ENCODE peak calls at places on chromosomes 3 and 15, in ten cellular contexts. K is prostate gland, M is BJ, J is colonic mucosa, L is astrocyte of the spinal cord, T is foreskin fibroblast, D is cardiac muscle cell, S is GM20000, E is pancreas, A is choroid plexus epithelial cell. Q is an unnamed sample.

GRCh38 chr15:100169615-100170279 is 172.0 kb downstream of the ADAMTS17 start:
- DNase-seq in K (no peak), M (no peak), J (no peak), L (no peak), T (no peak), D (no peak), S (no peak), E (no peak), A (no peak), Q (no peak)

GRCh38 chr15:50289749-50290148 is 24.2 kb upstream of the HDC start:
- DNase-seq in K (no peak), M (no peak), J (no peak), L (no peak), T (no peak), D (no peak), S (no peak), E (no peak), A (no peak), Q (no peak)

GRCh38 chr3:171470714-171471227 is 10.6 kb upstream of the TNIK start:
- DNase-seq in K (no peak), M (no peak), J (no peak), L (no peak), T (no peak), D (no peak), S (no peak), E (no peak), A (no peak), Q (no peak)

GRCh38 chr15:58931985-58932384 is 1.5 kb downstream of the SLTM start:
- DNase-seq in K (peak; percentile 59), M (no peak), J (peak; percentile 58), L (peak; percentile 50), T (peak; percentile 41), D (peak; percentile 35), S (peak; percentile 61), E (no peak), A (peak; percentile 60), Q (peak; percentile 39)

GRCh38 chr3:40237892-40238571 is 71.5 kb upstream of the EIF1B start:
- DNase-seq in K (no peak), M (no peak), J (no peak), L (no peak), T (peak; percentile 14), D (peak; percentile 42), S (no peak), E (no peak), A (peak; percentile 59), Q (no peak)

GRCh38 chr15:63313866-63314265 is 36.5 kb downstream of the APH1B start:
- DNase-seq in K (no peak), M (no peak), J (no peak), L (no peak), T (no peak), D (no peak), S (no peak), E (no peak), A (no peak), Q (no peak)

GRCh38 chr3:192038726-192039125 is 577.8 kb downstream of the PYDC2 start:
- DNase-seq in K (no peak), M (no peak), J (no peak), L (peak; percentile 53), T (no peak), D (no peak), S (no peak), E (no peak), A (no peak), Q (no peak)

GRCh38 chr3:157204431-157204830 is 44.5 kb upstream of the CCNL1 start:
- DNase-seq in K (no peak), M (peak; percentile 15), J (no peak), L (peak; percentile 60), T (peak; percentile 36), D (peak; percentile 19), S (no peak), E (no peak), A (peak; percentile 79), Q (no peak)

GRCh38 chr15:62163847-62164499 is 1.1 kb downstream of the C2CD4B start:
- DNase-seq in K (no peak), M (no peak), J (no peak), L (no peak), T (no peak), D (peak; percentile 26), S (no peak), E (peak; percentile 82), A (no peak), Q (no peak)

GRCh38 chr15:77782691-77783090 is 150.0 kb upstream of the LINGO1 start:
- DNase-seq in K (no peak), M (no peak), J (no peak), L (no peak), T (no peak), D (no peak), S (no peak), E (peak; percentile 9), A (no peak), Q (no peak)

GRCh38 chr3:186361246-186361611 is 805 bp downstream of the DGKG start:
- DNase-seq in K (no peak), M (no peak), J (no peak), L (no peak), T (no peak), D (no peak), S (peak; percentile 53), E (no peak), A (no peak), Q (no peak)

GRCh38 chr15:89885611-89886010 is 8.2 kb downstream of the AP3S2 start:
- DNase-seq in K (no peak), M (no peak), J (no peak), L (no peak), T (no peak), D (no peak), S (no peak), E (no peak), A (no peak), Q (no peak)

GRCh38 chr3:107729686-107730085 is 206.9 kb downstream of the BBX start:
- DNase-seq in K (no peak), M (no peak), J (no peak), L (no peak), T (no peak), D (no peak), S (no peak), E (no peak), A (no peak), Q (no peak)

GRCh38 chr15:47974724-47975123 is 146.1 kb upstream of the SLC24A5 start:
- DNase-seq in K (no peak), M (no peak), J (no peak), L (no peak), T (no peak), D (no peak), S (no peak), E (no peak), A (no peak), Q (no peak)

GRCh38 chr3:128849776-128850542 is 29.5 kb upstream of the ACAD9 start:
- DNase-seq in K (no peak), M (no peak), J (no peak), L (peak; percentile 18), T (no peak), D (peak; percentile 71), S (no peak), E (no peak), A (peak; percentile 58), Q (peak; percentile 9)
- TF ChIP-seq CTCF in K (no peak), M (peak; percentile 41), J (no peak), L (peak; percentile 33), T (peak; percentile 32), D (peak; percentile 15), S (no peak), E (no peak), A (peak; percentile 55), Q (no peak)

GRCh38 chr3:50236484-50237132 is 604 bp downstream of the GNAI2 start:
- DNase-seq in K (no peak), M (no peak), J (no peak), L (no peak), T (no peak), D (no peak), S (no peak), E (no peak), A (no peak), Q (no peak)

GRCh38 chr3:50237133-50237651 is 1.2 kb downstream of the GNAI2 start:
- DNase-seq in K (no peak), M (no peak), J (no peak), L (no peak), T (peak; percentile 56), D (peak; percentile 44), S (no peak), E (peak; percentile 75), A (peak; percentile 46), Q (no peak)

GRCh38 chr3:50238549-50239026 is 2.6 kb downstream of the GNAI2 start:
- DNase-seq in K (peak; percentile 95), M (no peak), J (peak; percentile 94), L (no peak), T (peak; percentile 41), D (no peak), S (no peak), E (peak; percentile 99), A (no peak), Q (no peak)

GRCh38 chr3:50237754-50238548 is 1.9 kb downstream of the GNAI2 start:
- DNase-seq in K (peak; percentile 63), M (peak; percentile 35), J (peak; percentile 76), L (peak; percentile 81), T (peak; percentile 87), D (peak; percentile 86), S (peak; percentile 88), E (peak; percentile 87), A (peak; percentile 78), Q (peak; percentile 87)

DNA sequence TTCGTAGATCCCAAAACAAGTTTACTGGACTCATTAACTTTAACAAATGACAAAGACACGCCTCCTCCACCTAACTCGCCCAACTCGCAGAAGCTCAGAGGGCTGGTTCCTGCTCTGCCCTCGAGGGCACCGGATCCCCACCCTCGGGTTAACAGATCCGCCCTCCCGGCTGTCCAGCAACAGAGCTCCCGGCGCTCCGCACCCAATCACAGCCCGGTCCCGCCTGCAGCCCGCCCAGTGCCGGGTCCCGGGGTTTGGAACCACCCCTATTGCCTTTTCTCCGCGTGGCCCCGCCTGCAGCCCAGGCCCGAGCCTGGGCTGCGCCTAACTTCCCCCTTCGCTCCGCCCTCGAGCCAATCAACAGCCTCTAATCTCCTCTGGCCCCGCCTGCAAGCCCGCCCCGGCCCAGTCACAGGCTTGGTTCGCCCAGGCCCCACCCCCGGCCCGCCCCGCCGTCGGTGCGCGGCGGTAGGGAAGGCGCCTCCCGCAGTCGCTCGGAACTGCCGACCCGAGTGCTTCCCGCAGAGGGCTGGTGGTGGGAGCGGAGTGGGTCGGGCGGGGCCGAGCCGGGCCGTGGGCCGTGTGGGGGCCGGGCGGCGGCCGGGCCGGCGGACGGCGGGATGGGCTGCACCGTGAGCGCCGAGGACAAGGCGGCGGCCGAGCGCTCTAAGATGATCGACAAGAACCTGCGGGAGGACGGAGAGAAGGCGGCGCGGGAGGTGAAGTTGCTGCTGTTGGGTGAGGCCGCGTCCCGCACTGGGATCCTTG is at the start of gene GNAI2:
- DNase-seq in K (peak; percentile 99), M (peak; percentile 93), J (peak; percentile 98), L (peak; percentile 99), T (peak; percentile 99), D (peak; percentile 99), S (peak; percentile 99), E (peak; percentile 99), A (peak; percentile 98), Q (peak; percentile 99)
- TF ChIP-seq CTCF in K (no peak), M (no peak), J (no peak), L (no peak), T (no peak), D (no peak), S (no peak), E (no peak), A (no peak), Q (no peak)

GRCh38 chr15:96585634-96586386 is 255.3 kb downstream of the NR2F2 start:
- DNase-seq in K (no peak), M (peak; percentile 1), J (no peak), L (peak; percentile 5), T (no peak), D (no peak), S (no peak), E (no peak), A (peak; percentile 52), Q (no peak)
- TF ChIP-seq CTCF in K (no peak), M (peak; percentile 44), J (no peak), L (peak; percentile 30), T (peak; percentile 32), D (peak; percentile 40), S (no peak), E (no peak), A (peak; percentile 58), Q (no peak)

GRCh38 chr3:129228891-129229585 is 20.4 kb upstream of the COPG1 start:
- DNase-seq in K (no peak), M (peak; percentile 53), J (no peak), L (peak; percentile 69), T (peak; percentile 84), D (no peak), S (no peak), E (no peak), A (peak; percentile 75), Q (no peak)
- TF ChIP-seq CTCF in K (no peak), M (peak; percentile 22), J (no peak), L (peak; percentile 21), T (no peak), D (no peak), S (no peak), E (no peak), A (no peak), Q (no peak)